ENCODE peak calls at places on chromosomes 6 and 20, in eight cellular contexts. L, F, U, Y, M, Q, A and H are unnamed samples.

GRCh38 chr6:167659016-167659415 is 167.7 kb upstream of the AFDN start:
- DNase-seq in Y (no peak), A (no peak), F (no peak), L (no peak), U (no peak), M (no peak), Q (no peak), H (no peak)

GRCh38 chr6:166579234-166579575 is 7.3 kb downstream of the RAMACL start:
- DNase-seq in L (no peak), Q (no peak), F (no peak), M (no peak), U (no peak), A (no peak), Y (no peak), H (no peak)

GRCh38 chr6:132742495-132742894 is 15.2 kb downstream of the VNN2 start:
- DNase-seq in Y (no peak), M (no peak), A (peak; percentile 1), L (no peak), U (no peak), Q (no peak), F (no peak), H (no peak)

GRCh38 chr6:79544939-79545450 is 7.8 kb upstream of the LCA5 start:
- DNase-seq in L (peak; percentile 98), F (peak; percentile 91), A (peak; percentile 85), Y (peak; percentile 74), U (no peak), Q (peak; percentile 99), M (no peak), H (no peak)

GRCh38 chr6:101883398-101883975 is 490.0 kb downstream of the GRIK2 start:
- DNase-seq in U (no peak), Q (peak; percentile 53), F (no peak), M (no peak), L (no peak), Y (no peak), A (no peak), H (no peak)

GRCh38 chr6:158649289-158650143 is at the start of gene SYTL3:
- DNase-seq in Y (no peak), M (peak; percentile 61), U (no peak), L (peak; percentile 60), Q (peak; percentile 82), F (peak; percentile 50), A (peak; percentile 71), H (peak; percentile 65)

GRCh38 chr6:152146385-152146784 is 338.9 kb downstream of the ESR1 start:
- DNase-seq in Y (no peak), F (no peak), U (no peak), L (peak; percentile 82), M (no peak), Q (peak; percentile 91), A (no peak), H (no peak)

GRCh38 chr20:37917436-37917835 is 14.5 kb downstream of the VSTM2L start:
- DNase-seq in M (no peak), U (no peak), Q (no peak), F (no peak), L (no peak), Y (no peak), A (no peak), H (no peak)

GRCh38 chr20:49281059-49281912 is 3.4 kb upstream of the ZNFX1 start:
- DNase-seq in Q (no peak), A (peak; percentile 89), F (no peak), Y (no peak), U (no peak), M (no peak), L (no peak), H (no peak)

GRCh38 chr20:58546756-58547526 is 31.7 kb upstream of the APCDD1L start:
- DNase-seq in L (no peak), Y (no peak), A (no peak), F (no peak), M (no peak), U (no peak), Q (no peak), H (no peak)

GRCh38 chr20:40603057-40603651 is 85.9 kb downstream of the MAFB start:
- DNase-seq in F (no peak), U (no peak), A (no peak), Q (no peak), Y (no peak), M (no peak), L (no peak), H (no peak)

GRCh38 chr6:155297669-155298068 is 16.6 kb downstream of the TFB1M start:
- DNase-seq in L (no peak), Q (no peak), Y (no peak), F (no peak), M (no peak), A (no peak), U (no peak), H (no peak)

GRCh38 chr20:14830466-14830865 is 493.1 kb upstream of the FLRT3 start:
- DNase-seq in L (no peak), M (no peak), A (no peak), U (no peak), Q (no peak), Y (no peak), F (no peak), H (no peak)

GRCh38 chr20:47784599-47785320 is 521 bp downstream of the SULF2 start:
- DNase-seq in M (no peak), Q (peak; percentile 4), L (no peak), Y (peak; percentile 49), U (no peak), F (no peak), A (no peak), H (no peak)

GRCh38 chr6:31474871-31475286 is 23.1 kb upstream of the MICB start:
- DNase-seq in Y (no peak), A (no peak), F (no peak), Q (no peak), M (no peak), L (no peak), U (no peak), H (no peak)

GRCh38 chr6:45049188-45049843 is 278.8 kb upstream of the RUNX2 start:
- DNase-seq in U (no peak), M (no peak), Y (no peak), L (no peak), Q (peak; percentile 28), A (peak; percentile 97), F (no peak), H (no peak)

GRCh38 chr20:31497838-31498540 is 16.3 kb upstream of the HM13 start:
- DNase-seq in Y (peak; percentile 43), A (no peak), U (no peak), M (no peak), L (peak; percentile 44), F (no peak), Q (peak; percentile 49), H (no peak)

GRCh38 chr20:59145247-59145925 is 18.2 kb upstream of the ZNF831 start:
- DNase-seq in Q (no peak), F (no peak), U (no peak), L (no peak), Y (no peak), A (no peak), M (no peak), H (no peak)

GRCh38 chr6:73983367-73983766 is 287.4 kb downstream of the CD109 start:
- DNase-seq in M (no peak), Q (peak; percentile 65), Y (no peak), U (no peak), A (no peak), L (peak; percentile 57), F (no peak), H (no peak)